ENCODE peak calls at places on chromosomes 2 and 18, in four cellular contexts. L is ovary, E is right atrium auricular region, V is upper lobe of right lung. M is an unnamed sample.

GRCh38 chr2:101277111-101277510 is 24.4 kb downstream of the CNOT11 start:
- DNase-seq in L (no peak), E (no peak), V (no peak), M (no peak)

GRCh38 chr2:72140621-72140960 is 7.1 kb downstream of the CYP26B1 start:
- DNase-seq in L (peak; percentile 16), E (peak; percentile 54), V (no peak), M (no peak)

GRCh38 chr18:30121397-30121796 is 921.1 kb downstream of the DSC3 start:
- DNase-seq in L (no peak), E (no peak), V (no peak), M (no peak)

GRCh38 chr2:139122711-139123158 is 342.5 kb upstream of the NXPH2 start:
- DNase-seq in L (no peak), E (no peak), V (no peak), M (no peak)

GRCh38 chr18:68564961-68565360 is 149.9 kb downstream of the TMX3 start:
- DNase-seq in L (no peak), E (no peak), V (no peak), M (no peak)

GRCh38 chr2:110948027-110948687 is 172.6 kb upstream of the BCL2L11 start:
- DNase-seq in L (no peak), E (no peak), V (no peak), M (no peak)

GRCh38 chr2:172100080-172101007 is 2.4 kb downstream of the DLX2 start:
- DNase-seq in L (no peak), E (no peak), V (no peak), M (no peak)

GRCh38 chr2:25197336-25198208 is 29.2 kb upstream of the POMC start:
- DNase-seq in L (no peak), E (no peak), V (peak; percentile 35), M (no peak)

GRCh38 chr2:174840436-174840835 is 76.2 kb upstream of the CHRNA1 start:
- DNase-seq in L (no peak), E (no peak), V (no peak), M (no peak)

GRCh38 chr2:154623819-154624218 is 74.7 kb upstream of the KCNJ3 start:
- DNase-seq in L (no peak), E (no peak), V (no peak), M (no peak)

GRCh38 chr18:64409511-64409910 is 260.6 kb upstream of the LINC00305 start:
- DNase-seq in L (no peak), E (no peak), V (no peak), M (no peak)

GRCh38 chr18:70720607-70721006 is 431.8 kb downstream of the SOCS6 start:
- DNase-seq in L (no peak), E (no peak), V (no peak), M (no peak)

GRCh38 chr18:8661754-8662573 is 43.4 kb upstream of the MTCL1 start:
- DNase-seq in L (no peak), E (no peak), V (peak; percentile 32), M (no peak)

GRCh38 chr2:228927028-228928010 is 343.8 kb downstream of the PID1 start:
- DNase-seq in L (no peak), E (no peak), V (no peak), M (no peak)

GRCh38 chr2:75592028-75592427 is 31.3 kb upstream of the EVA1A start:
- DNase-seq in L (no peak), E (no peak), V (no peak), M (no peak)

GRCh38 chr2:10614940-10615339 is 74.8 kb downstream of the NOL10 start:
- DNase-seq in L (no peak), E (no peak), V (no peak), M (no peak)

GRCh38 chr2:88680266-88680902 is 11.1 kb upstream of the RPIA start:
- DNase-seq in L (no peak), E (no peak), V (no peak), M (no peak)

DNA sequence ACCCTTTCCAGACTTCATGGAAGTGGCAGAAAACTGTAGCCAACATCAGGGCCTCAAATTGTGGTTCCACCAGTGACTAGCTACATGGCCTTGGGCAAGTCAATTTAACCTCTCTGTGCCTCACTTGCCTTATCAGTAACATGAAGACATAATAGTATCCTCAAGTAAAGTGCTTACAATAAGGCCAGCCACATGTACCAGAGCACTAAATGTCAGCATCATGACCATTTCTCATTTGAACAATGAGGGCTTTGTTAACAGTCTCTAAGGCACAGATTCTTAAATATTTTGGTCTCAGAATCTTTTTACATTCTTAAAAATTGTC is 5.8 kb upstream of the KCMF1 start:
- DNase-seq in L (no peak), E (no peak), V (no peak), M (no peak)
- H3K27ac ChIP-seq in L (no peak overlapping the region), E (no peak overlapping the region), V (no peak overlapping the region), M (peak overlapping the region; percentile 98)

GRCh38 chr2:68720665-68721064 is 13.9 kb upstream of the ARHGAP25 start:
- DNase-seq in L (no peak), E (no peak), V (no peak), M (no peak)

GRCh38 chr2:68721482-68722071 is 13.0 kb upstream of the ARHGAP25 start:
- DNase-seq in L (no peak), E (no peak), V (no peak), M (no peak)

GRCh38 chr2:68716948-68717661 is 17.5 kb upstream of the ARHGAP25 start:
- DNase-seq in L (no peak), E (no peak), V (no peak), M (no peak)

GRCh38 chr2:68722712-68723111 is 11.9 kb upstream of the ARHGAP25 start:
- DNase-seq in L (no peak), E (no peak), V (no peak), M (no peak)

DNA sequence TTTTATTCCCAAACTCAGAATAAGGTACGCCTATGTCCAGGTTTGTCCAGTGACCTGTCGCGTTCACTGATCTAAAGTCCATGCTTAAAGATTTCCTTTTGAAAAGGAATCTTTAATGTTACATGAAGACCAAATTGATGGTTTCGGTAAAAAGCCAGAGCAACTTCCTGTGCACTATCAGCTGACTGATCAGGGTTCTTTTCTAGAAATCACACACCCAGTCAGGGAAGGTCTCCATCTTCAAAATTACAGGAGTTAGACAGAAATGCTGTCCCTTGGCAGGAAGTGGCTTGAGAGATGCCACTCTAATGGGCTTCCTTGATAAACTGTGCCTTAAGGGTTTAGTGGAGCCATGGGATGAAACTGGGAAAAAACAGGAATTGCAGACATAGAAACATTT is 14.7 kb upstream of the ARHGAP25 start:
- DNase-seq in L (no peak), E (no peak), V (no peak), M (no peak)
- H3K4me1 ChIP-seq in L (no peaks in the 10 kb centered on the region), E (no peaks in the 10 kb centered on the region), V (peaks cover 8% of the 10 kb centered on the region), M (no peaks in the 10 kb centered on the region)

DNA sequence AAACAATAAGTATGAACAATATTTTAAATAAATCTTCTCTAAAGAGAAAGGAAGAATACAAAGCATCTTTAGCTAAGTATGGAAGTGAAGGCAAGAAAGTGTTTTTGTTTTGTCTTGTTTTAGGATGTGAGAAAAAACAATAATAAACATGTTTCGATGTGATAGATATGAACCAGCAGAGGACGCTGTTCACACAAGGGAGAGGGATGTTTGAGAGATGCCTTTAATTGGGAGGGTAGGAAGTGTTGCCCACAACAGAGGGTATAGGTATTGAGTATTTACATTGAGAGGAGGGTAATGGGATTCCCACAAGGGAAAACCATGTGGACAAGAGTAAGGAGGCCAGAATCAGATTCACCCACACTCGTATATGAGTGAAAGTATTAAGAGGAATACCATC is 55.1 kb downstream of the CDH19 start:
- DNase-seq in L (no peak), E (no peak), V (no peak), M (no peak)
- TF ChIP-seq CTCF in L (no peak), E (no peak), V (peak; percentile 10), M (no peak)

GRCh38 chr2:44746856-44747612 is 194.5 kb upstream of the SIX3 start:
- DNase-seq in L (no peak), E (no peak), V (no peak), M (no peak)
- H3K27ac ChIP-seq in L (no peak overlapping the region), E (no peak overlapping the region), V (no peak overlapping the region), M (no peak overlapping the region)

GRCh38 chr2:231643494-231643888 is 50.8 kb downstream of the TEX44 start:
- DNase-seq in L (no peak), E (no peak), V (no peak), M (no peak)

GRCh38 chr2:231640646-231641111 is 48.0 kb downstream of the TEX44 start:
- DNase-seq in L (peak; percentile 52), E (peak; percentile 86), V (no peak), M (no peak)

GRCh38 chr2:231646471-231646870 is 53.8 kb downstream of the TEX44 start:
- DNase-seq in L (no peak), E (no peak), V (no peak), M (no peak)

GRCh38 chr2:231642631-231643493 is 50.2 kb downstream of the TEX44 start:
- DNase-seq in L (peak; percentile 86), E (peak; percentile 94), V (peak; percentile 84), M (peak; percentile 95)

DNA sequence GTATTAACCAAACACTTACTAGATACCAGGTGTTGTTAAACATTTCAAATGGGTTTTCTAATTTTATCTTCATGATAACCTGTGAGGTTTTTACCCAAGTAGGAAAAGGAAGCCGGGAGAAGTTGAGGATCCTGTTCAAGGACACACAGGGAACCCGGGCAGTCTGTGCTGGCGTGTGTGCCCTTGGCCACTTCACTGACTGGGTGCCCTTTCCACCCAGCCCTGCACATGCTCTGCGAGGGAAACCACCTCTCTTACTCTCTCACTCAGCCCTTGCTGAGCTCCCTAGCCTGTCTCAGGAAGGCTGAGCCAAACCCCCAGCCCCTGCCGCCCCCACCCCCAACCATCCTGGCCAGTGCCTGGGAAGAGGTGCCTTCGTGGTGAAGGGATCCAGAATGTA is 51.8 kb downstream of the TEX44 start:
- DNase-seq in L (no peak), E (no peak), V (no peak), M (no peak)
- H3K4me1 ChIP-seq in L (peaks cover 4% of the 10 kb centered on the region), E (peaks cover 7% of the 10 kb centered on the region), V (peaks cover 22% of the 10 kb centered on the region), M (peaks cover 14% of the 10 kb centered on the region)

GRCh38 chr2:135875491-135876065 is 665 bp downstream of the MCM6 start:
- DNase-seq in L (peak; percentile 43), E (peak; percentile 68), V (peak; percentile 82), M (no peak)

GRCh38 chr2:135874966-135875365 is 1.3 kb downstream of the MCM6 start:
- DNase-seq in L (no peak), E (no peak), V (no peak), M (no peak)

GRCh38 chr2:135870571-135870970 is 5.7 kb downstream of the MCM6 start:
- DNase-seq in L (no peak), E (no peak), V (no peak), M (no peak)

DNA sequence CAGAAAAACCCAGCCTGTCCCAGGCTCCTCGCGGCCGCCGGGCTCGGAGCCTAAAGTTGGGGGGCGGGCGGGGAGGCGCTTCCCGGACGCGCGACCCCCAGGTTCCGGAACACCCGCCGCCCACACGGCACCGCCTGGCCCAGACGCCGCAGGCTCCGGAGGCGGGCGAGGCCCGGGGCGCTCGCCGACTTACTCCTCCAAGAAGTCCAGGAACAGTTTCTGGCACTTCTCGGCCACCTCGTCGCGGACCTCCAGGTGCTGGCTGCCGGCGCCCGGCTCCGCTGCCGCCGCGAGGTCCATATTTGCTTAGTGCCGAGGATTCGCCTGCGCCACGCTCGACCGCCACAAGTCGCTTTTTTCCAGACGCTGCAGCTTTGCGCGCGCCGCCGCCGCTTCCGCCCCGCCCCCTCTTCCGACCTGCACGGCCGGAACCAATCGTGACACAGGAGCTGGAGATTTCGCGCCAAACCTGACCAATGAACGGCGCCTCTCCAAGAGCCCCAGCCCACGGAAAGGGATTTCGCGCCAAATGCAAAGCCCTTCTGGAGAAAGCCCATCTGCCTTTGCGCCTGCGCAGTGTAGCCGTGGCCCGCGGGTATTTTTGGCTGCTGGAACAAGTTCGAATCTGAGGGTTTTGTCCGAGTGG is at the start of gene MCM6:
- DNase-seq in L (peak; percentile 97), E (peak; percentile 98), V (peak; percentile 98), M (peak; percentile 98)
- TF ChIP-seq CTCF in L (no peak), E (no peak), V (peak; percentile 23), M (no peak)